ENCODE peak calls at places on chromosome 12, in five cellular contexts. D is A549, F is PC-3, Q is activated T-helper 1 cell treated with Interleukin-2 at 50 U/mL for 16 hours, M is WTC11. K is an unnamed sample.

GRCh38 chr12:93019911-93020224 is 90.8 kb upstream of the EEA1 start:
- DNase-seq in F (no peak), D (no peak), Q (no peak), M (no peak), K (no peak)

GRCh38 chr12:46910830-46911229 is 85.0 kb upstream of the SLC38A4 start:
- DNase-seq in F (no peak), Q (no peak), D (no peak), M (no peak), K (no peak)

GRCh38 chr12:9798008-9798619 is 29.2 kb upstream of the KLRF1 start:
- DNase-seq in M (peak), Q (peak), D (peak), F (peak), K (no peak)

GRCh38 chr12:71455028-71455737 is 15.6 kb downstream of the LGR5 start:
- DNase-seq in D (no peak), F (no peak), Q (no peak), M (no peak), K (no peak)

GRCh38 chr12:131608740-131609665 is 101.9 kb upstream of the SFSWAP start:
- DNase-seq in F (peak), M (peak), D (peak), Q (peak), K (peak)

GRCh38 chr12:116370004-116370404 is 92.5 kb upstream of the MED13L start:
- DNase-seq in M (no peak), D (peak), F (no peak), Q (no peak), K (peak)

GRCh38 chr12:5433081-5433839 is 1.4 kb downstream of the NTF3 start:
- DNase-seq in M (peak), D (no peak), F (no peak), Q (no peak), K (peak)

GRCh38 chr12:100248886-100249285 is 18.0 kb downstream of the DEPDC4 start:
- DNase-seq in Q (no peak), M (no peak), D (no peak), F (no peak), K (peak)

GRCh38 chr12:98587084-98587483 is 6.4 kb upstream of the SLC25A3 start:
- DNase-seq in F (no peak), M (no peak), Q (no peak), D (no peak), K (no peak)

GRCh38 chr12:98440165-98440581 is 75.2 kb upstream of the TMPO start:
- DNase-seq in Q (no peak), F (peak), M (no peak), D (peak), K (peak)

GRCh38 chr12:92297932-92298681 is 152.5 kb upstream of the BTG1 start:
- DNase-seq in Q (no peak), F (no peak), D (no peak), M (no peak), K (peak)

GRCh38 chr12:103905730-103906349 is 24.4 kb upstream of the HSP90B1 start:
- DNase-seq in F (no peak), D (no peak), Q (no peak), M (no peak), K (no peak)

GRCh38 chr12:94768398-94769039 is 118.2 kb upstream of the TMCC3 start:
- DNase-seq in F (no peak), D (no peak), M (no peak), Q (no peak), K (no peak)

GRCh38 chr12:45648070-45648469 is 81.4 kb upstream of the ARID2 start:
- DNase-seq in Q (no peak), F (no peak), D (no peak), M (no peak), K (no peak)

GRCh38 chr12:27083861-27084271 is 1.5 kb upstream of the C12orf71 start:
- DNase-seq in D (no peak), Q (no peak), F (no peak), M (no peak), K (peak)

GRCh38 chr12:4526923-4527546 is 11.7 kb upstream of the RAD51AP1 start:
- DNase-seq in D (peak), Q (no peak), M (no peak), F (peak), K (peak)

GRCh38 chr12:77940011-77940423 is 109.3 kb downstream of the NAV3 start:
- DNase-seq in Q (no peak), F (peak), M (no peak), D (peak), K (peak)

GRCh38 chr12:31985832-31986231 is 26.6 kb downstream of the RESF1 start:
- DNase-seq in D (no peak), F (no peak), M (no peak), Q (no peak), K (no peak)

GRCh38 chr12:53660064-53660463 is 15.8 kb downstream of the ATP5MC2 start:
- DNase-seq in F (no peak), M (no peak), Q (no peak), D (no peak), K (no peak)

GRCh38 chr12:68880660-68881325 is 52.2 kb downstream of the CPM start:
- DNase-seq in F (peak), D (no peak), Q (no peak), M (no peak), K (no peak)

GRCh38 chr12:95721320-95721719 is 69.2 kb downstream of the NTN4 start:
- DNase-seq in Q (no peak), F (peak), M (no peak), D (peak), K (no peak)

GRCh38 chr12:77319141-77319540 is 253.8 kb upstream of the E2F7 start:
- DNase-seq in F (no peak), D (no peak), Q (no peak), M (no peak), K (no peak)

GRCh38 chr12:113658030-113658655 is 186.5 kb upstream of the LHX5 start:
- DNase-seq in F (peak), Q (no peak), D (no peak), M (no peak), K (no peak)

GRCh38 chr12:124915249-124916236 is 1.1 kb upstream of the UBC start:
- DNase-seq in F (peak), M (peak), D (peak), Q (no peak), K (peak)

GRCh38 chr12:50075808-50076170 is 9.4 kb upstream of the SMARCD1 start:
- DNase-seq in F (no peak), M (no peak), D (no peak), Q (no peak), K (no peak)

GRCh38 chr12:65308601-65309071 is 30.2 kb downstream of the MSRB3 start:
- DNase-seq in Q (no peak), M (no peak), D (no peak), F (peak), K (peak)

GRCh38 chr12:93173178-93173957 is 204.4 kb upstream of the NUDT4 start:
- DNase-seq in D (no peak), F (no peak), M (no peak), Q (no peak), K (no peak)